ENCODE peak calls at places on chromosomes 16 and 17, in four cellular contexts. Y is K562, N is A549, L is GM12878. X is an unnamed sample.

GRCh38 chr16:54280751-54281150 is 5.8 kb downstream of the IRX3 start:
- DNase-seq in Y (no peak), N (no peak), L (no peak), X (no peak)

GRCh38 chr17:33811006-33811760 is 443.9 kb upstream of the CCL2 start:
- DNase-seq in Y (no peak), N (no peak), L (no peak), X (no peak)

GRCh38 chr16:35598696-35599332 is 2139.4 kb downstream of the TP53TG3F start:
- DNase-seq in Y (no peak), N (peak; percentile 5), L (no peak), X (no peak)

GRCh38 chr16:84728853-84729424 is 29.1 kb downstream of the USP10 start:
- DNase-seq in Y (no peak), N (no peak), L (no peak), X (no peak)

GRCh38 chr17:58005728-58006562 is 1.1 kb downstream of the SRSF1 start:
- DNase-seq in Y (no peak), N (no peak), L (no peak), X (no peak)

GRCh38 chr17:66537518-66537917 is 235.1 kb downstream of the PRKCA start:
- DNase-seq in Y (no peak), N (no peak), L (no peak), X (no peak)

GRCh38 chr17:50943575-50943933 is 77.4 kb upstream of the TOB1 start:
- DNase-seq in Y (peak; percentile 17), N (no peak), L (no peak), X (no peak)

GRCh38 chr17:67514998-67515397 is 137.9 kb downstream of the PITPNC1 start:
- DNase-seq in Y (no peak), N (no peak), L (no peak), X (no peak)

GRCh38 chr16:75340715-75341500 is 89.5 kb upstream of the BCAR1 start:
- DNase-seq in Y (no peak), N (no peak), L (no peak), X (peak; percentile 43)

GRCh38 chr16:71870818-71871217 is 13.2 kb downstream of the ZNF821 start:
- DNase-seq in Y (no peak), N (no peak), L (no peak), X (no peak)

GRCh38 chr17:82235775-82236141 is 6.9 kb downstream of the SLC16A3 start:
- DNase-seq in Y (no peak), N (no peak), L (no peak), X (no peak)

GRCh38 chr16:11201498-11202259 is 54.3 kb downstream of the SOCS1 start:
- DNase-seq in Y (peak; percentile 86), N (no peak), L (no peak), X (peak; percentile 93)

GRCh38 chr17:39306028-39306427 is 80.3 kb upstream of the STAC2 start:
- DNase-seq in Y (no peak), N (no peak), L (no peak), X (no peak)
- TF ChIP-seq ELK1 in Y (no peak), N (no peak), L (no peak), X (no peak)

GRCh38 chr17:9213311-9213655 is 192.0 kb downstream of the NTN1 start:
- DNase-seq in Y (no peak), N (no peak), L (no peak), X (no peak)
- TF ChIP-seq ELK1 in Y (no peak), N (no peak), L (no peak), X (no peak)

DNA sequence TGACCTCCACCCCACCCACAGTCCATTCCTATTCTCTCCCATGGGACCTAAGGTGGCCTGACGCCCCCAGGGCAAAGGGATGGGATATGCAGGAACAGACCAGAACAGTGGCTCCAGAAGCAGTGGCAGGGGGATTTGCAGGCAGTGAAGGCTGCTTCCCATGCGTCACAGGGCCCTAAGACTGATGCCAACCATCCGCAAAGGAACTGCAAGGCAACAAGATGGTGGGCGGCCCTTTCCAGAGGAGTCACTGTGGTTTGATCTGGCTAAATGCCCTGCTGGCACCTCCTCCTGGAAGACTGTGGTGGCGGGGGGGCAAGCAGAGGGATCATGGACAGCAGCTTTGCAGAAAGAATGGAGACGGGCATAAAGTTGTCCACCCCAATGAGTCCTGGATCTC is 4.4 kb upstream of the SLC39A11 start:
- DNase-seq in Y (no peak), N (no peak), L (no peak), X (no peak)
- TF ChIP-seq ELK1 in Y (no peak), N (no peak), L (no peak), X (no peak)

GRCh38 chr17:63588797-63589196 is 11.9 kb upstream of the TACO1 start:
- DNase-seq in Y (no peak), N (no peak), L (no peak), X (no peak)
- TF ChIP-seq ELK1 in Y (no peak), N (no peak), L (no peak), X (no peak)

GRCh38 chr17:78859051-78859450 is 18.4 kb upstream of the USP36 start:
- DNase-seq in Y (no peak), N (no peak), L (no peak), X (no peak)

GRCh38 chr17:78861229-78861628 is 20.6 kb upstream of the USP36 start:
- DNase-seq in Y (no peak), N (no peak), L (no peak), X (no peak)

GRCh38 chr17:78865682-78866390 is 25.2 kb upstream of the USP36 start:
- DNase-seq in Y (peak; percentile 65), N (peak; percentile 83), L (no peak), X (peak; percentile 80)

GRCh38 chr17:78864117-78864516 is 23.5 kb upstream of the USP36 start:
- DNase-seq in Y (no peak), N (no peak), L (no peak), X (no peak)

GRCh38 chr17:78862073-78863023 is 21.7 kb upstream of the USP36 start:
- DNase-seq in Y (peak; percentile 78), N (peak; percentile 94), L (no peak), X (peak; percentile 98)
- TF ChIP-seq ELK1 in Y (no peak), N (no peak), L (no peak), X (no peak)

GRCh38 chr16:17939723-17940122 is 396.8 kb downstream of the NPIPA8 start:
- DNase-seq in Y (no peak), N (no peak), L (no peak), X (no peak)

GRCh38 chr16:17939052-17939673 is 397.4 kb downstream of the NPIPA8 start:
- DNase-seq in Y (no peak), N (no peak), L (no peak), X (no peak)

GRCh38 chr16:17937003-17937402 is 399.5 kb downstream of the NPIPA8 start:
- DNase-seq in Y (no peak), N (no peak), L (no peak), X (no peak)

GRCh38 chr16:17940584-17940983 is 396.0 kb downstream of the NPIPA8 start:
- DNase-seq in Y (no peak), N (no peak), L (no peak), X (no peak)

DNA sequence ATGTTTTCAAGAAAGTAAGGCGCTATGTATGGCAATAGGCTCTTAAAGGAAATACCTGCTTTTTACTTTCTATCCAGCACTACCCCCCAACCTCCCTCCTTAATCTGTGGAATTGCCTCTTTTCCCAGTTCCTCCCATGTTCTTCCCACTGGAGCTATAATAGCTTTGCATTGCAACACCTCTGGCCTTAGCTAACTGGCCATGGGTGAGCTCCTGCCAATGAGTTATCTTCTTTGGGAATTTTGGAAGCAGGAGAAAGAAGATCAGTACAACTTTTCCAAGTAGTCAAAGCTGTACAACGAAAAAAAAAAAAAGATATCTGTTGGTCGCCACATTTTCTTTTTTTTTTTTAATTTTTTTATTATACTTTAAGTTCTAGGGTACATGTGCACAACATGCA is 398.0 kb downstream of the NPIPA8 start:
- DNase-seq in Y (no peak), N (no peak), L (no peak), X (no peak)
- TF ChIP-seq ELK1 in Y (no peak), N (no peak), L (no peak), X (no peak)

DNA sequence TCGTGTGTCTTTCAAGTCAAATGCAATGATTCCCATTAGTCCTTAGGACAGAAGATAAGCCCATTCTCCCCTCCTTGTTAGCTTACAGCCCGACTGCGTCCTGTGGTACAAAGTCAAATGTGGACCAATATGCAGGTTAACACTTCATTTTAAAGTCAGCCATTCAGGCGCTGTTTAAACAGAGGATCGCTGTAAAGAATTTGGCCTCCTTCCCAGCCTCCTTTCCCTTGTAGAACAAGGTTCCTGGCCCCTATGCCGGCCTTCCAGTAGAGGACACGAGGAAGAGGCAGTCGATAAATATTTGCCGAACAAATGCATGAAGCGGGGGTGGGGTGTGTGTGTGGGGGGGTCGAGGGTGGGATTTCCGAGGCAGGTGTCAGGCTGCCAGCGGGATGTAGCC is 4.3 kb downstream of the SDK2 start:
- DNase-seq in Y (no peak), N (no peak), L (no peak), X (no peak)
- TF ChIP-seq ELK1 in Y (no peak), N (no peak), L (no peak), X (no peak)

GRCh38 chr16:29807426-29808218 is 1.3 kb downstream of the MAZ start:
- DNase-seq in Y (peak; percentile 85), N (peak; percentile 95), L (no peak), X (peak; percentile 91)

GRCh38 chr16:29810699-29811169 is 1.3 kb upstream of the PRRT2 start:
- DNase-seq in Y (no peak), N (no peak), L (no peak), X (no peak)

GRCh38 chr16:29809850-29810698 is 1.9 kb upstream of the PRRT2 start:
- DNase-seq in Y (peak; percentile 53), N (no peak), L (no peak), X (no peak)

GRCh38 chr16:29808219-29808900 is 2.0 kb downstream of the MAZ start:
- DNase-seq in Y (no peak), N (no peak), L (no peak), X (no peak)

DNA sequence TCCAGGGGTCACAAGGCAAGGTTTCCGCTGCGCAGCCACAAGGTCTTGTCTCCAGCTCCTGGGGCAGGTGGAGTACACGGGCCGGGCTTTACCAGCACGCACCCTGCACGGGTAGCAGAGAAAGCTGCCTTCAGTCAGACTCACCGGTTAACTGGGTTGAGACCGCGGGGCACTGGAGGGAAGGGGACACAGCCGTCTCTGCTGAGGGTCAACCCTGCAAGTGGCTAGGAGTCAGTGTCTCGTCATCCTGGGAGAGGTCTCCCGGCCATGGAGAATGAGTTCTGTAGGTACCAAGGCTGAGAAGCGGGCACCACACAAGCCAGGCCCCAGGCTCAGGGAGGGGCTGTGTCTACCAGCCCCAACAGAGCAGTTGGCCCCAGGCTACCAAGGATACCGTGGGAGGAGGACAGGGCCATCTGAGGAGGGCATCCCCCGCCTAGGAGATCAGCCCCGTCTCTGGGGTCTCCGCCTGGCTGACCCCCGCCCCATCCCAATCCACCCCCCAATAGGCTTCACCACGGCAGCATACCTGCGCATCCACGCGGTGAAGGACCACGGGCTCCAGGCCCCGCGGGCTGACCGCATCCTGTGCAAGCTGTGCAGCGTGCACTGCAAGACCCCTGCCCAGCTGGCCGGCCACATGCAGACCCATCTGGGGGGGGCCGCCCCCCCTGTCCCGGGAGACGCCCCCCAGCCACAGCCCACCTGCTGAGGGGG is 2.8 kb upstream of the PRRT2 start:
- DNase-seq in Y (no peak), N (no peak), L (no peak), X (no peak)
- TF ChIP-seq ELK1 in Y (no peak), N (no peak), L (no peak), X (no peak)

GRCh38 chr16:63749256-63749655 is 1372.6 kb downstream of the CDH11 start:
- DNase-seq in Y (no peak), N (no peak), L (no peak), X (no peak)

GRCh38 chr16:63752347-63752746 is 1369.5 kb downstream of the CDH11 start:
- DNase-seq in Y (no peak), N (no peak), L (no peak), X (no peak)
- TF ChIP-seq ELK1 in Y (no peak), N (no peak), L (no peak), X (no peak)

X was measured in IMR-90.